ENCODE peak calls at places on chromosomes 2 and 18, in six cellular contexts. F is M059J, H is HTR-8/SVneo, A is omental fat pad, T is NCI-H526 treated with DMSO at 0.1 percent for 48 hours, J is Ammon's horn. X is an unnamed sample.

GRCh38 chr2:130740671-130741070 is 11.8 kb downstream of the GPR148 start:
- DNase-seq in H (no peak), A (no peak), F (no peak), T (no peak), J (no peak), X (no peak)

GRCh38 chr2:132953771-132954170 is 283.8 kb upstream of the LYPD1 start:
- DNase-seq in T (no peak), F (no peak), H (no peak), J (peak), A (no peak), X (no peak)

GRCh38 chr2:239991689-239992314 is 33.3 kb downstream of the NDUFA10 start:
- DNase-seq in A (no peak), J (peak), F (peak), T (peak), H (peak), X (peak)

GRCh38 chr2:37797081-37797480 is 125.6 kb upstream of the CDC42EP3 start:
- DNase-seq in J (no peak), H (no peak), F (peak), A (no peak), T (no peak), X (peak)

GRCh38 chr2:102142829-102143449 is 393 bp downstream of the IL1R1 start:
- DNase-seq in J (no peak), F (no peak), A (no peak), H (no peak), T (no peak), X (no peak)

GRCh38 chr2:207088839-207089238 is 76.9 kb downstream of the KLF7 start:
- DNase-seq in H (no peak), A (no peak), F (no peak), J (no peak), T (no peak), X (no peak)

GRCh38 chr2:205047273-205047839 is 502.1 kb downstream of the PARD3B start:
- DNase-seq in H (no peak), F (no peak), J (no peak), A (no peak), T (no peak), X (no peak)

GRCh38 chr2:4715065-4715464 is 977.1 kb upstream of the SOX11 start:
- DNase-seq in T (no peak), F (no peak), J (no peak), A (no peak), H (no peak), X (no peak)

GRCh38 chr18:12442946-12443345 is 35.2 kb downstream of the PRELID3A start:
- DNase-seq in A (no peak), F (peak), T (no peak), J (no peak), H (no peak), X (peak)

GRCh38 chr2:64654993-64655666 is 1.4 kb upstream of the SERTAD2 start:
- DNase-seq in F (peak), H (no peak), A (no peak), J (no peak), T (no peak), X (no peak)

GRCh38 chr2:190849774-190850173 is 30.8 kb upstream of the GLS start:
- DNase-seq in H (no peak), J (no peak), A (no peak), F (peak), T (no peak), X (no peak)

GRCh38 chr18:58288922-58289797 is 245.1 kb downstream of the NEDD4L start:
- DNase-seq in A (no peak), T (no peak), H (peak), F (peak), J (no peak), X (no peak)

GRCh38 chr18:2617974-2618373 is 37.6 kb upstream of the SMCHD1 start:
- DNase-seq in T (no peak), H (no peak), A (no peak), J (no peak), F (peak), X (no peak)

GRCh38 chr2:1489486-1489885 is 76.2 kb downstream of the TPO start:
- DNase-seq in T (no peak), A (no peak), J (no peak), F (no peak), H (no peak), X (no peak)

GRCh38 chr2:222689322-222689721 is 17.9 kb downstream of the MOGAT1 start:
- DNase-seq in H (no peak), J (no peak), A (no peak), F (no peak), T (no peak), X (no peak)

GRCh38 chr18:62637807-62638687 is 77.3 kb upstream of the PHLPP1 start:
- DNase-seq in H (no peak), F (peak), J (no peak), A (no peak), T (no peak), X (no peak)

GRCh38 chr2:228649447-228649846 is 468.0 kb upstream of the SPHKAP start:
- DNase-seq in T (no peak), A (no peak), J (no peak), H (no peak), F (no peak), X (no peak)

GRCh38 chr2:42653908-42654445 is 85.5 kb downstream of the MTA3 start:
- DNase-seq in H (no peak), J (no peak), A (no peak), F (peak), T (no peak), X (no peak)

GRCh38 chr2:127064642-127065250 is 42.2 kb downstream of the BIN1 start:
- DNase-seq in H (peak), A (peak), T (no peak), J (peak), F (peak), X (peak)

GRCh38 chr2:164069542-164069941 is 333.7 kb upstream of the FIGN start:
- DNase-seq in H (no peak), J (peak), T (no peak), F (no peak), A (no peak), X (no peak)

GRCh38 chr2:121579326-121579725 is 48.6 kb downstream of the RNU4ATAC start:
- DNase-seq in H (no peak), J (peak), A (no peak), F (peak), T (no peak), X (no peak)

GRCh38 chr18:63619661-63620060 is 24.4 kb downstream of the SERPINB4 start:
- DNase-seq in J (no peak), H (no peak), T (no peak), F (no peak), A (no peak), X (no peak)

GRCh38 chr2:168849610-168850009 is 40.6 kb downstream of the SPC25 start:
- DNase-seq in T (no peak), F (peak), J (no peak), A (no peak), H (peak), X (peak)

GRCh38 chr2:72993147-72993546 is 75.8 kb downstream of the EMX1 start:
- DNase-seq in J (peak), H (peak), T (peak), F (peak), A (no peak), X (no peak)

GRCh38 chr2:176895158-176895557 is 317.4 kb upstream of the HNRNPA3 start:
- DNase-seq in J (no peak), F (no peak), H (no peak), A (no peak), T (no peak), X (no peak)

GRCh38 chr2:203802277-203803045 is 65.1 kb upstream of the CTLA4 start:
- DNase-seq in H (no peak), J (no peak), T (no peak), A (no peak), F (peak), X (peak)

GRCh38 chr2:5121677-5122076 is 570.5 kb upstream of the SOX11 start:
- DNase-seq in T (no peak), A (no peak), H (no peak), F (no peak), J (no peak), X (no peak)

GRCh38 chr2:218374795-218375194 is 7.3 kb upstream of the SLC11A1 start:
- DNase-seq in T (no peak), H (no peak), F (no peak), A (no peak), J (no peak), X (no peak)

GRCh38 chr2:7670905-7671304 is 753.7 kb downstream of the RNF144A start:
- DNase-seq in F (no peak), H (no peak), J (no peak), T (no peak), A (no peak), X (no peak)

GRCh38 chr2:196951973-196952372 is 25.5 kb upstream of the PGAP1 start:
- DNase-seq in A (no peak), H (no peak), T (no peak), J (no peak), F (no peak), X (no peak)

GRCh38 chr2:217279571-217279970 is 419.7 kb upstream of the TNP1 start:
- DNase-seq in H (peak), J (no peak), T (no peak), F (peak), A (no peak), X (peak)

GRCh38 chr2:203623616-203624015 is 82.8 kb upstream of the CD28 start:
- DNase-seq in H (peak), A (no peak), J (peak), T (no peak), F (peak), X (no peak)

GRCh38 chr18:74897971-74898657 is 300.4 kb downstream of the ZNF407 start:
- DNase-seq in H (peak), T (no peak), J (peak), A (no peak), F (peak), X (peak)

GRCh38 chr2:150062416-150062815 is 425.1 kb downstream of the RND3 start:
- DNase-seq in A (no peak), J (no peak), F (peak), T (no peak), H (no peak), X (peak)

GRCh38 chr18:12621737-12622306 is 36.1 kb downstream of the SPIRE1 start:
- DNase-seq in T (no peak), F (peak), H (peak), A (no peak), J (no peak), X (peak)

GRCh38 chr2:147327636-147328035 is 517.2 kb upstream of the ACVR2A start:
- DNase-seq in T (no peak), F (no peak), A (no peak), H (no peak), J (no peak), X (peak)

GRCh38 chr18:59481436-59481835 is 122.4 kb upstream of the LMAN1 start:
- DNase-seq in T (no peak), J (no peak), F (no peak), H (no peak), A (no peak), X (no peak)

GRCh38 chr18:22563098-22563707 is 145.5 kb upstream of the CTAGE1 start:
- DNase-seq in A (no peak), H (peak), F (peak), T (peak), J (peak), X (peak)

X was measured in stromal cell of bone marrow.